ENCODE peak calls at places on chromosomes 11 and 22, in eight cellular contexts. One of them, this sample, is unnamed.

GRCh38 chr11:29534831-29535230 is 482.0 kb downstream of the KCNA4 start:
- DNase-seq in AML-193: no peak
- DNase-seq in right cardiac atrium: no peak
- DNase-seq in amygdala: no peak
- DNase-seq in stimulated activated CD8-positive, alpha-beta memory T cell treated with anti-CD3 and anti-CD28 coated beads, Interleukin-15, amount 100 ng/mL, for 1 hour: no peak
- DNase-seq in amniotic stem cell: no peak
- DNase-seq in mesendoderm: no peak
- DNase-seq in NCI-H460: no peak
- DNase-seq in this sample: no peak

GRCh38 chr11:31499576-31500178 is 9.7 kb downstream of the IMMP1L start:
- DNase-seq in AML-193: no peak
- DNase-seq in right cardiac atrium: no peak
- DNase-seq in amygdala: no peak
- DNase-seq in stimulated activated CD8-positive, alpha-beta memory T cell treated with anti-CD3 and anti-CD28 coated beads, Interleukin-15, amount 100 ng/mL, for 1 hour: no peak
- DNase-seq in amniotic stem cell: no peak
- DNase-seq in mesendoderm: no peak
- DNase-seq in NCI-H460: no peak
- DNase-seq in this sample: no peak

GRCh38 chr11:124801014-124801413 is 808 bp upstream of the MSANTD2 start:
- DNase-seq in AML-193: no peak
- DNase-seq in right cardiac atrium: no peak
- DNase-seq in amygdala: no peak
- DNase-seq in stimulated activated CD8-positive, alpha-beta memory T cell treated with anti-CD3 and anti-CD28 coated beads, Interleukin-15, amount 100 ng/mL, for 1 hour: no peak
- DNase-seq in amniotic stem cell: no peak
- DNase-seq in mesendoderm: no peak
- DNase-seq in NCI-H460: no peak
- DNase-seq in this sample: peak

GRCh38 chr11:70212227-70212811 is 9.2 kb downstream of the FADD start:
- DNase-seq in AML-193: no peak
- DNase-seq in right cardiac atrium: no peak
- DNase-seq in amygdala: no peak
- DNase-seq in stimulated activated CD8-positive, alpha-beta memory T cell treated with anti-CD3 and anti-CD28 coated beads, Interleukin-15, amount 100 ng/mL, for 1 hour: no peak
- DNase-seq in amniotic stem cell: no peak
- DNase-seq in mesendoderm: peak
- DNase-seq in NCI-H460: no peak
- DNase-seq in this sample: no peak

GRCh38 chr11:17408641-17409040 is 20.2 kb upstream of the KCNJ11 start:
- DNase-seq in AML-193: no peak
- DNase-seq in right cardiac atrium: no peak
- DNase-seq in amygdala: no peak
- DNase-seq in stimulated activated CD8-positive, alpha-beta memory T cell treated with anti-CD3 and anti-CD28 coated beads, Interleukin-15, amount 100 ng/mL, for 1 hour: no peak
- DNase-seq in amniotic stem cell: no peak
- DNase-seq in mesendoderm: no peak
- DNase-seq in NCI-H460: no peak
- DNase-seq in this sample: no peak

GRCh38 chr11:57379732-57380131 is 1.2 kb downstream of the PRG3 start:
- DNase-seq in AML-193: no peak
- DNase-seq in right cardiac atrium: no peak
- DNase-seq in amygdala: no peak
- DNase-seq in stimulated activated CD8-positive, alpha-beta memory T cell treated with anti-CD3 and anti-CD28 coated beads, Interleukin-15, amount 100 ng/mL, for 1 hour: no peak
- DNase-seq in amniotic stem cell: no peak
- DNase-seq in mesendoderm: peak
- DNase-seq in NCI-H460: peak
- DNase-seq in this sample: no peak

GRCh38 chr22:37802310-37803194 is 5.2 kb upstream of the GCAT start:
- DNase-seq in AML-193: peak
- DNase-seq in right cardiac atrium: peak
- DNase-seq in amygdala: peak
- DNase-seq in stimulated activated CD8-positive, alpha-beta memory T cell treated with anti-CD3 and anti-CD28 coated beads, Interleukin-15, amount 100 ng/mL, for 1 hour: no peak
- DNase-seq in amniotic stem cell: no peak
- DNase-seq in mesendoderm: peak
- DNase-seq in NCI-H460: no peak
- DNase-seq in this sample: peak

GRCh38 chr11:69671734-69672465 is 3.3 kb downstream of the LTO1 start:
- DNase-seq in AML-193: no peak
- DNase-seq in right cardiac atrium: no peak
- DNase-seq in amygdala: no peak
- DNase-seq in stimulated activated CD8-positive, alpha-beta memory T cell treated with anti-CD3 and anti-CD28 coated beads, Interleukin-15, amount 100 ng/mL, for 1 hour: no peak
- DNase-seq in amniotic stem cell: no peak
- DNase-seq in mesendoderm: no peak
- DNase-seq in NCI-H460: no peak
- DNase-seq in this sample: no peak

GRCh38 chr11:11978792-11979486 is 29.5 kb downstream of the DKK3 start:
- DNase-seq in AML-193: no peak
- DNase-seq in right cardiac atrium: peak
- DNase-seq in amygdala: no peak
- DNase-seq in stimulated activated CD8-positive, alpha-beta memory T cell treated with anti-CD3 and anti-CD28 coated beads, Interleukin-15, amount 100 ng/mL, for 1 hour: no peak
- DNase-seq in amniotic stem cell: no peak
- DNase-seq in mesendoderm: peak
- DNase-seq in NCI-H460: no peak
- DNase-seq in this sample: peak

GRCh38 chr11:33624082-33624481 is 76.5 kb downstream of the C11orf91 start:
- DNase-seq in AML-193: no peak
- DNase-seq in right cardiac atrium: peak
- DNase-seq in amygdala: no peak
- DNase-seq in stimulated activated CD8-positive, alpha-beta memory T cell treated with anti-CD3 and anti-CD28 coated beads, Interleukin-15, amount 100 ng/mL, for 1 hour: no peak
- DNase-seq in amniotic stem cell: no peak
- DNase-seq in mesendoderm: no peak
- DNase-seq in NCI-H460: no peak
- DNase-seq in this sample: no peak

GRCh38 chr11:11076276-11076675 is 218.4 kb upstream of the ZBED5 start:
- DNase-seq in AML-193: no peak
- DNase-seq in right cardiac atrium: no peak
- DNase-seq in amygdala: no peak
- DNase-seq in stimulated activated CD8-positive, alpha-beta memory T cell treated with anti-CD3 and anti-CD28 coated beads, Interleukin-15, amount 100 ng/mL, for 1 hour: no peak
- DNase-seq in amniotic stem cell: no peak
- DNase-seq in mesendoderm: peak
- DNase-seq in NCI-H460: no peak
- DNase-seq in this sample: no peak

GRCh38 chr11:28871090-28871489 is 762.9 kb downstream of the METTL15 start:
- DNase-seq in AML-193: no peak
- DNase-seq in right cardiac atrium: no peak
- DNase-seq in amygdala: no peak
- DNase-seq in stimulated activated CD8-positive, alpha-beta memory T cell treated with anti-CD3 and anti-CD28 coated beads, Interleukin-15, amount 100 ng/mL, for 1 hour: no peak
- DNase-seq in amniotic stem cell: no peak
- DNase-seq in mesendoderm: no peak
- DNase-seq in NCI-H460: no peak
- DNase-seq in this sample: no peak

GRCh38 chr11:30926130-30926529 is 340.0 kb upstream of the MPPED2 start:
- DNase-seq in AML-193: no peak
- DNase-seq in right cardiac atrium: no peak
- DNase-seq in amygdala: no peak
- DNase-seq in stimulated activated CD8-positive, alpha-beta memory T cell treated with anti-CD3 and anti-CD28 coated beads, Interleukin-15, amount 100 ng/mL, for 1 hour: no peak
- DNase-seq in amniotic stem cell: no peak
- DNase-seq in mesendoderm: no peak
- DNase-seq in NCI-H460: no peak
- DNase-seq in this sample: no peak

GRCh38 chr22:41862160-41862529 is 29.2 kb downstream of the SREBF2 start:
- DNase-seq in AML-193: no peak
- DNase-seq in right cardiac atrium: no peak
- DNase-seq in amygdala: no peak
- DNase-seq in stimulated activated CD8-positive, alpha-beta memory T cell treated with anti-CD3 and anti-CD28 coated beads, Interleukin-15, amount 100 ng/mL, for 1 hour: no peak
- DNase-seq in amniotic stem cell: no peak
- DNase-seq in mesendoderm: no peak
- DNase-seq in NCI-H460: no peak
- DNase-seq in this sample: no peak

GRCh38 chr11:12771875-12772274 is 97.7 kb downstream of the TEAD1 start:
- DNase-seq in AML-193: no peak
- DNase-seq in right cardiac atrium: no peak
- DNase-seq in amygdala: no peak
- DNase-seq in stimulated activated CD8-positive, alpha-beta memory T cell treated with anti-CD3 and anti-CD28 coated beads, Interleukin-15, amount 100 ng/mL, for 1 hour: no peak
- DNase-seq in amniotic stem cell: no peak
- DNase-seq in mesendoderm: no peak
- DNase-seq in NCI-H460: no peak
- DNase-seq in this sample: no peak

GRCh38 chr11:44790211-44790610 is 63.4 kb downstream of the TSPAN18 start:
- DNase-seq in AML-193: no peak
- DNase-seq in right cardiac atrium: no peak
- DNase-seq in amygdala: no peak
- DNase-seq in stimulated activated CD8-positive, alpha-beta memory T cell treated with anti-CD3 and anti-CD28 coated beads, Interleukin-15, amount 100 ng/mL, for 1 hour: no peak
- DNase-seq in amniotic stem cell: no peak
- DNase-seq in mesendoderm: no peak
- DNase-seq in NCI-H460: no peak
- DNase-seq in this sample: no peak

GRCh38 chr11:64356498-64357411 is 2.2 kb upstream of the RPS6KA4 start:
- DNase-seq in AML-193: peak
- DNase-seq in right cardiac atrium: no peak
- DNase-seq in amygdala: no peak
- DNase-seq in stimulated activated CD8-positive, alpha-beta memory T cell treated with anti-CD3 and anti-CD28 coated beads, Interleukin-15, amount 100 ng/mL, for 1 hour: no peak
- DNase-seq in amniotic stem cell: no peak
- DNase-seq in mesendoderm: peak
- DNase-seq in NCI-H460: peak
- DNase-seq in this sample: no peak

GRCh38 chr22:31045900-31046587 is 35.1 kb upstream of the SMTN start:
- DNase-seq in AML-193: no peak
- DNase-seq in right cardiac atrium: no peak
- DNase-seq in amygdala: no peak
- DNase-seq in stimulated activated CD8-positive, alpha-beta memory T cell treated with anti-CD3 and anti-CD28 coated beads, Interleukin-15, amount 100 ng/mL, for 1 hour: no peak
- DNase-seq in amniotic stem cell: no peak
- DNase-seq in mesendoderm: no peak
- DNase-seq in NCI-H460: no peak
- DNase-seq in this sample: no peak

GRCh38 chr11:107961480-107961879 is 33.2 kb downstream of the RAB39A start:
- DNase-seq in AML-193: no peak
- DNase-seq in right cardiac atrium: no peak
- DNase-seq in amygdala: no peak
- DNase-seq in stimulated activated CD8-positive, alpha-beta memory T cell treated with anti-CD3 and anti-CD28 coated beads, Interleukin-15, amount 100 ng/mL, for 1 hour: no peak
- DNase-seq in amniotic stem cell: no peak
- DNase-seq in mesendoderm: no peak
- DNase-seq in NCI-H460: no peak
- DNase-seq in this sample: no peak

GRCh38 chr11:6656936-6657335 is 1.3 kb upstream of the DCHS1 start:
- DNase-seq in AML-193: no peak
- DNase-seq in right cardiac atrium: no peak
- DNase-seq in amygdala: no peak
- DNase-seq in stimulated activated CD8-positive, alpha-beta memory T cell treated with anti-CD3 and anti-CD28 coated beads, Interleukin-15, amount 100 ng/mL, for 1 hour: no peak
- DNase-seq in amniotic stem cell: no peak
- DNase-seq in mesendoderm: no peak
- DNase-seq in NCI-H460: no peak
- DNase-seq in this sample: no peak

GRCh38 chr11:62269654-62270278 is at the start of gene SCGB2A2:
- DNase-seq in AML-193: no peak
- DNase-seq in right cardiac atrium: no peak
- DNase-seq in amygdala: no peak
- DNase-seq in stimulated activated CD8-positive, alpha-beta memory T cell treated with anti-CD3 and anti-CD28 coated beads, Interleukin-15, amount 100 ng/mL, for 1 hour: no peak
- DNase-seq in amniotic stem cell: no peak
- DNase-seq in mesendoderm: peak
- DNase-seq in NCI-H460: no peak
- DNase-seq in this sample: no peak

GRCh38 chr11:7657306-7658025 is 15.8 kb downstream of the CYB5R2 start:
- DNase-seq in AML-193: peak
- DNase-seq in right cardiac atrium: peak
- DNase-seq in amygdala: peak
- DNase-seq in stimulated activated CD8-positive, alpha-beta memory T cell treated with anti-CD3 and anti-CD28 coated beads, Interleukin-15, amount 100 ng/mL, for 1 hour: no peak
- DNase-seq in amniotic stem cell: peak
- DNase-seq in mesendoderm: peak
- DNase-seq in NCI-H460: peak
- DNase-seq in this sample: peak

GRCh38 chr11:121466063-121466794 is 13.5 kb upstream of the SORL1-AS1 start:
- DNase-seq in AML-193: no peak
- DNase-seq in right cardiac atrium: peak
- DNase-seq in amygdala: peak
- DNase-seq in stimulated activated CD8-positive, alpha-beta memory T cell treated with anti-CD3 and anti-CD28 coated beads, Interleukin-15, amount 100 ng/mL, for 1 hour: no peak
- DNase-seq in amniotic stem cell: peak
- DNase-seq in mesendoderm: peak
- DNase-seq in NCI-H460: peak
- DNase-seq in this sample: peak

GRCh38 chr22:35443790-35444684 is 44.1 kb downstream of the MCM5 start:
- DNase-seq in AML-193: no peak
- DNase-seq in right cardiac atrium: no peak
- DNase-seq in amygdala: no peak
- DNase-seq in stimulated activated CD8-positive, alpha-beta memory T cell treated with anti-CD3 and anti-CD28 coated beads, Interleukin-15, amount 100 ng/mL, for 1 hour: no peak
- DNase-seq in amniotic stem cell: no peak
- DNase-seq in mesendoderm: no peak
- DNase-seq in NCI-H460: no peak
- DNase-seq in this sample: no peak

GRCh38 chr11:116787436-116787785 is 412 bp downstream of the ZPR1 start:
- DNase-seq in AML-193: no peak
- DNase-seq in right cardiac atrium: no peak
- DNase-seq in amygdala: no peak
- DNase-seq in stimulated activated CD8-positive, alpha-beta memory T cell treated with anti-CD3 and anti-CD28 coated beads, Interleukin-15, amount 100 ng/mL, for 1 hour: no peak
- DNase-seq in amniotic stem cell: no peak
- DNase-seq in mesendoderm: no peak
- DNase-seq in NCI-H460: no peak
- DNase-seq in this sample: no peak

GRCh38 chr11:87491381-87491780 is 453.6 kb downstream of the TMEM135 start:
- DNase-seq in AML-193: peak
- DNase-seq in right cardiac atrium: no peak
- DNase-seq in amygdala: no peak
- DNase-seq in stimulated activated CD8-positive, alpha-beta memory T cell treated with anti-CD3 and anti-CD28 coated beads, Interleukin-15, amount 100 ng/mL, for 1 hour: no peak
- DNase-seq in amniotic stem cell: no peak
- DNase-seq in mesendoderm: no peak
- DNase-seq in NCI-H460: no peak
- DNase-seq in this sample: no peak

GRCh38 chr11:66414120-66414934 is 6.5 kb upstream of the NPAS4 start:
- DNase-seq in AML-193: no peak
- DNase-seq in right cardiac atrium: no peak
- DNase-seq in amygdala: no peak
- DNase-seq in stimulated activated CD8-positive, alpha-beta memory T cell treated with anti-CD3 and anti-CD28 coated beads, Interleukin-15, amount 100 ng/mL, for 1 hour: no peak
- DNase-seq in amniotic stem cell: no peak
- DNase-seq in mesendoderm: peak
- DNase-seq in NCI-H460: no peak
- DNase-seq in this sample: no peak

GRCh38 chr11:818396-819128 is at the start of gene PNPLA2:
- DNase-seq in AML-193: no peak
- DNase-seq in right cardiac atrium: no peak
- DNase-seq in amygdala: no peak
- DNase-seq in stimulated activated CD8-positive, alpha-beta memory T cell treated with anti-CD3 and anti-CD28 coated beads, Interleukin-15, amount 100 ng/mL, for 1 hour: no peak
- DNase-seq in amniotic stem cell: no peak
- DNase-seq in mesendoderm: no peak
- DNase-seq in NCI-H460: no peak
- DNase-seq in this sample: no peak